ENCODE peak calls at places on chromosomes 2 and 18, in four cellular contexts. Q, I, M and G are unnamed samples.

GRCh38 chr2:232632229-232632903 is 1.0 kb upstream of the EFHD1 start:
- DNase-seq in Q (no peak), M (no peak), I (peak; percentile 35), G (no peak)

GRCh38 chr2:132991464-132992045 is 321.6 kb upstream of the LYPD1 start:
- DNase-seq in Q (no peak), M (no peak), I (no peak), G (no peak)

GRCh38 chr2:206799083-206799482 is 33.7 kb downstream of the FASTKD2 start:
- DNase-seq in Q (no peak), M (no peak), I (no peak), G (no peak)

GRCh38 chr2:19753818-19754217 is 148.0 kb downstream of the TTC32 start:
- DNase-seq in M (no peak), Q (no peak), I (no peak), G (no peak)

GRCh38 chr2:201680743-201681142 is 17.7 kb downstream of the MPP4 start:
- DNase-seq in I (no peak), M (peak; percentile 22), Q (peak; percentile 85), G (no peak)

GRCh38 chr2:12717988-12718661 is 1.4 kb downstream of the TRIB2 start:
- DNase-seq in I (no peak), M (peak; percentile 34), Q (peak; percentile 46), G (peak; percentile 85)

GRCh38 chr18:31429623-31430022 is 17.9 kb upstream of the DSG3 start:
- DNase-seq in M (peak; percentile 79), I (no peak), Q (peak; percentile 61), G (no peak)

GRCh38 chr2:61272421-61273070 is 110.6 kb downstream of the C2orf74 start:
- DNase-seq in I (no peak), Q (no peak), M (no peak), G (no peak)

GRCh38 chr2:42118759-42119569 is 50.2 kb upstream of the EML4 start:
- DNase-seq in Q (no peak), I (no peak), M (no peak), G (no peak)

GRCh38 chr2:169393068-169393590 is 30.8 kb upstream of the LRP2 start:
- DNase-seq in I (no peak), Q (no peak), M (no peak), G (no peak)

GRCh38 chr2:21452678-21453077 is 328.9 kb downstream of the TDRD15 start:
- DNase-seq in M (no peak), I (no peak), Q (no peak), G (no peak)

GRCh38 chr18:76483780-76484179 is 11.3 kb downstream of the ZNF516 start:
- DNase-seq in M (no peak), I (no peak), Q (no peak), G (no peak)

GRCh38 chr2:232338759-232339106 is 39.8 kb upstream of the ALPP start:
- DNase-seq in I (no peak), Q (no peak), M (no peak), G (peak; percentile 72)

GRCh38 chr18:23365602-23366001 is 87.5 kb upstream of the RIOK3 start:
- DNase-seq in Q (no peak), I (no peak), M (no peak), G (no peak)

GRCh38 chr18:78679061-78679460 is 300.6 kb upstream of the SALL3 start:
- DNase-seq in I (no peak), M (no peak), Q (no peak), G (peak; percentile 43)

GRCh38 chr2:225694664-225695063 is 295.2 kb downstream of the NYAP2 start:
- DNase-seq in I (no peak), M (no peak), Q (no peak), G (no peak)

GRCh38 chr2:157032019-157032418 is 225.5 kb upstream of the GALNT5 start:
- DNase-seq in I (no peak), Q (no peak), M (no peak), G (no peak)

GRCh38 chr2:240840435-240841060 is 20.5 kb upstream of the KIF1A start:
- DNase-seq in M (peak; percentile 54), I (no peak), Q (peak; percentile 83), G (no peak)

GRCh38 chr2:65397122-65397521 is 35.3 kb downstream of the SPRED2 start:
- DNase-seq in M (no peak), I (no peak), Q (no peak), G (no peak)

GRCh38 chr2:186365406-186365805 is 120.7 kb upstream of the ZC3H15 start:
- DNase-seq in Q (no peak), M (no peak), I (no peak), G (no peak)

GRCh38 chr2:237629739-237630138 is 2.4 kb downstream of the LRRFIP1 start:
- DNase-seq in M (no peak), I (no peak), Q (no peak), G (no peak)

GRCh38 chr2:188199716-188200128 is 92.0 kb upstream of the GULP1 start:
- DNase-seq in I (no peak), M (no peak), Q (no peak), G (no peak)

GRCh38 chr2:100470898-100471514 is 724 bp downstream of the NMS start:
- DNase-seq in I (no peak), M (no peak), Q (peak; percentile 79), G (no peak)

GRCh38 chr2:99403524-99403923 is 66.3 kb downstream of the EIF5B start:
- DNase-seq in Q (peak; percentile 80), M (no peak), I (no peak), G (no peak)

GRCh38 chr2:102226171-102226570 is 39.3 kb downstream of the IL1RL2 start:
- DNase-seq in I (no peak), Q (no peak), M (no peak), G (no peak)